ENCODE peak calls at places on chromosomes 13 and 19, in nine cellular contexts. One of them, this sample, is unnamed.
A peak's percentile ranks its signal among the peaks of the same experiment; 100 is the strongest.

GRCh38 chr13:42804244-42804868 is 23.0 kb downstream of the FAM216B start:
- DNase-seq in CD4-positive, alpha-beta T cell: no peak
- DNase-seq in aorta: no peak
- DNase-seq in psoas muscle: no peak
- DNase-seq in iris pigment epithelial cell: no peak
- DNase-seq in NCI-H1694: no peak
- DNase-seq in fibroblast of lung: no peak
- DNase-seq in SW 1271: no peak
- DNase-seq in stimulated activated CD4-positive, alpha-beta T cell treated with anti-CD3 and anti-CD28 coated beads, Interleukin-4, amount 100 ng/mL, for 24 hours: no peak
- DNase-seq in this sample: no peak

GRCh38 chr13:99261040-99261439 is 2.9 kb upstream of the GPR18 start:
- DNase-seq in stimulated activated CD4-positive, alpha-beta T cell treated with anti-CD3 and anti-CD28 coated beads, Interleukin-4, amount 100 ng/mL, for 24 hours: no peak
- DNase-seq in aorta: no peak
- DNase-seq in psoas muscle: no peak
- DNase-seq in fibroblast of lung: no peak
- DNase-seq in CD4-positive, alpha-beta T cell: no peak
- DNase-seq in NCI-H1694: no peak
- DNase-seq in SW 1271: no peak
- DNase-seq in iris pigment epithelial cell: no peak
- DNase-seq in this sample: no peak

GRCh38 chr13:30851697-30852096 is 54.4 kb upstream of the MEDAG start:
- DNase-seq in aorta: no peak
- DNase-seq in psoas muscle: no peak
- DNase-seq in stimulated activated CD4-positive, alpha-beta T cell treated with anti-CD3 and anti-CD28 coated beads, Interleukin-4, amount 100 ng/mL, for 24 hours: no peak
- DNase-seq in NCI-H1694: no peak
- DNase-seq in iris pigment epithelial cell: no peak
- DNase-seq in CD4-positive, alpha-beta T cell: no peak
- DNase-seq in SW 1271: no peak
- DNase-seq in fibroblast of lung: no peak
- DNase-seq in this sample: no peak

GRCh38 chr13:113819731-113820715 is 43.9 kb downstream of the GAS6 start:
- DNase-seq in CD4-positive, alpha-beta T cell: no peak
- DNase-seq in psoas muscle: peak; percentile 68
- DNase-seq in stimulated activated CD4-positive, alpha-beta T cell treated with anti-CD3 and anti-CD28 coated beads, Interleukin-4, amount 100 ng/mL, for 24 hours: no peak
- DNase-seq in NCI-H1694: no peak
- DNase-seq in iris pigment epithelial cell: no peak
- DNase-seq in SW 1271: no peak
- DNase-seq in fibroblast of lung: peak; percentile 25
- DNase-seq in aorta: no peak
- DNase-seq in this sample: no peak

GRCh38 chr13:28128030-28128429 is 10.3 kb upstream of the PAN3 start:
- DNase-seq in NCI-H1694: peak; percentile 65
- DNase-seq in SW 1271: no peak
- DNase-seq in CD4-positive, alpha-beta T cell: no peak
- DNase-seq in stimulated activated CD4-positive, alpha-beta T cell treated with anti-CD3 and anti-CD28 coated beads, Interleukin-4, amount 100 ng/mL, for 24 hours: no peak
- DNase-seq in aorta: no peak
- DNase-seq in iris pigment epithelial cell: no peak
- DNase-seq in fibroblast of lung: no peak
- DNase-seq in psoas muscle: no peak
- DNase-seq in this sample: no peak

GRCh38 chr13:76425930-76426329 is 460.3 kb downstream of the KCTD12 start:
- DNase-seq in NCI-H1694: peak; percentile 66
- DNase-seq in stimulated activated CD4-positive, alpha-beta T cell treated with anti-CD3 and anti-CD28 coated beads, Interleukin-4, amount 100 ng/mL, for 24 hours: no peak
- DNase-seq in psoas muscle: no peak
- DNase-seq in iris pigment epithelial cell: peak; percentile 97
- DNase-seq in aorta: no peak
- DNase-seq in fibroblast of lung: peak; percentile 93
- DNase-seq in SW 1271: no peak
- DNase-seq in CD4-positive, alpha-beta T cell: no peak
- DNase-seq in this sample: no peak

GRCh38 chr13:48908381-48909087 is 67.2 kb upstream of the FNDC3A start:
- DNase-seq in iris pigment epithelial cell: peak; percentile 35
- DNase-seq in CD4-positive, alpha-beta T cell: no peak
- DNase-seq in aorta: peak; percentile 45
- DNase-seq in SW 1271: no peak
- DNase-seq in NCI-H1694: no peak
- DNase-seq in psoas muscle: no peak
- DNase-seq in stimulated activated CD4-positive, alpha-beta T cell treated with anti-CD3 and anti-CD28 coated beads, Interleukin-4, amount 100 ng/mL, for 24 hours: no peak
- DNase-seq in fibroblast of lung: peak; percentile 61
- DNase-seq in this sample: no peak

GRCh38 chr19:48588670-48589399 is 17.7 kb upstream of the SPACA4 start:
- DNase-seq in NCI-H1694: peak; percentile 83
- DNase-seq in iris pigment epithelial cell: peak; percentile 78
- DNase-seq in fibroblast of lung: peak; percentile 81
- DNase-seq in aorta: peak; percentile 95
- DNase-seq in stimulated activated CD4-positive, alpha-beta T cell treated with anti-CD3 and anti-CD28 coated beads, Interleukin-4, amount 100 ng/mL, for 24 hours: peak; percentile 87
- DNase-seq in CD4-positive, alpha-beta T cell: peak; percentile 83
- DNase-seq in psoas muscle: peak; percentile 95
- DNase-seq in SW 1271: no peak
- DNase-seq in this sample: peak; percentile 59

GRCh38 chr19:2491130-2491801 is 15.3 kb downstream of the GADD45B start:
- DNase-seq in aorta: no peak
- DNase-seq in SW 1271: peak; percentile 60
- DNase-seq in CD4-positive, alpha-beta T cell: no peak
- DNase-seq in iris pigment epithelial cell: peak; percentile 95
- DNase-seq in stimulated activated CD4-positive, alpha-beta T cell treated with anti-CD3 and anti-CD28 coated beads, Interleukin-4, amount 100 ng/mL, for 24 hours: no peak
- DNase-seq in fibroblast of lung: peak; percentile 70
- DNase-seq in psoas muscle: peak; percentile 82
- DNase-seq in NCI-H1694: no peak
- DNase-seq in this sample: no peak

GRCh38 chr13:41019578-41020347 is 647 bp upstream of the ELF1 start:
- DNase-seq in CD4-positive, alpha-beta T cell: no peak
- DNase-seq in psoas muscle: no peak
- DNase-seq in SW 1271: no peak
- DNase-seq in fibroblast of lung: no peak
- DNase-seq in NCI-H1694: no peak
- DNase-seq in iris pigment epithelial cell: no peak
- DNase-seq in aorta: no peak
- DNase-seq in stimulated activated CD4-positive, alpha-beta T cell treated with anti-CD3 and anti-CD28 coated beads, Interleukin-4, amount 100 ng/mL, for 24 hours: no peak
- DNase-seq in this sample: no peak

GRCh38 chr19:51018745-51019543 is 565 bp downstream of the KLK10 start:
- DNase-seq in SW 1271: no peak
- DNase-seq in fibroblast of lung: no peak
- DNase-seq in iris pigment epithelial cell: peak; percentile 26
- DNase-seq in CD4-positive, alpha-beta T cell: no peak
- DNase-seq in NCI-H1694: no peak
- DNase-seq in aorta: no peak
- DNase-seq in stimulated activated CD4-positive, alpha-beta T cell treated with anti-CD3 and anti-CD28 coated beads, Interleukin-4, amount 100 ng/mL, for 24 hours: no peak
- DNase-seq in psoas muscle: no peak
- DNase-seq in this sample: no peak

GRCh38 chr13:74052402-74052928 is 81.7 kb downstream of the KLF12 start:
- DNase-seq in fibroblast of lung: no peak
- DNase-seq in SW 1271: no peak
- DNase-seq in iris pigment epithelial cell: no peak
- DNase-seq in stimulated activated CD4-positive, alpha-beta T cell treated with anti-CD3 and anti-CD28 coated beads, Interleukin-4, amount 100 ng/mL, for 24 hours: peak; percentile 36
- DNase-seq in aorta: peak; percentile 73
- DNase-seq in NCI-H1694: no peak
- DNase-seq in psoas muscle: no peak
- DNase-seq in CD4-positive, alpha-beta T cell: no peak
- DNase-seq in this sample: no peak

This sample was measured in SK-N-DZ.